ENCODE peak calls at places on chromosomes 6 and 20, in six cellular contexts. I is cardiac fibroblast, D is heart left ventricle, V is testis, N is foreskin fibroblast, W is tibial artery. E is an unnamed sample.

GRCh38 chr20:21289651-21290050 is 13.5 kb upstream of the XRN2 start:
- DNase-seq in I (no peak), D (no peak), V (no peak), N (peak), W (no peak), E (no peak)

GRCh38 chr20:4959582-4959981 is 41.7 kb downstream of the SLC23A2 start:
- DNase-seq in I (no peak), D (no peak), V (no peak), N (no peak), W (no peak), E (no peak)

GRCh38 chr20:63639093-63639860 is 12.4 kb upstream of the GMEB2 start:
- DNase-seq in I (no peak), D (peak), V (no peak), N (no peak), W (no peak), E (no peak)

GRCh38 chr20:10649817-10650200 is 24.0 kb downstream of the JAG1 start:
- DNase-seq in I (no peak), D (no peak), V (no peak), N (no peak), W (peak), E (no peak)

GRCh38 chr6:16146527-16146955 is 17.7 kb downstream of the MYLIP start:
- DNase-seq in I (no peak), D (no peak), V (no peak), N (peak), W (no peak), E (no peak)

GRCh38 chr6:18209539-18210197 is 54.4 kb downstream of the KDM1B start:
- DNase-seq in I (no peak), D (no peak), V (no peak), N (no peak), W (no peak), E (no peak)

GRCh38 chr6:122722746-122723145 is 56.8 kb upstream of the FABP7 start:
- DNase-seq in I (peak), D (no peak), V (no peak), N (peak), W (no peak), E (no peak)

GRCh38 chr6:9095671-9096260 is 660.4 kb upstream of the SLC35B3 start:
- DNase-seq in I (no peak), D (no peak), V (no peak), N (no peak), W (no peak), E (no peak)

GRCh38 chr6:87139236-87139635 is 16.1 kb upstream of the ZNF292 start:
- DNase-seq in I (peak), D (no peak), V (no peak), N (peak), W (no peak), E (peak)

GRCh38 chr20:20520776-20521175 is 152.9 kb downstream of the INSM1 start:
- DNase-seq in I (no peak), D (no peak), V (no peak), N (peak), W (no peak), E (no peak)

GRCh38 chr20:48008850-48009535 is 223.7 kb upstream of the SULF2 start:
- DNase-seq in I (peak), D (no peak), V (no peak), N (peak), W (no peak), E (no peak)

GRCh38 chr6:20929283-20929682 is 395.0 kb downstream of the CDKAL1 start:
- DNase-seq in I (no peak), D (no peak), V (no peak), N (no peak), W (no peak), E (no peak)

GRCh38 chr20:17619351-17620093 is 49.6 kb downstream of the DSTN start:
- DNase-seq in I (no peak), D (peak), V (no peak), N (no peak), W (peak), E (no peak)

GRCh38 chr20:6388666-6389197 is 265.9 kb upstream of the FERMT1 start:
- DNase-seq in I (no peak), D (no peak), V (no peak), N (no peak), W (no peak), E (no peak)

GRCh38 chr6:33764036-33764435 is 17.3 kb upstream of the IP6K3 start:
- DNase-seq in I (no peak), D (no peak), V (no peak), N (no peak), W (no peak), E (no peak)

GRCh38 chr20:3887870-3888614 is 1.1 kb upstream of the PANK2 start:
- DNase-seq in I (peak), D (peak), V (no peak), N (peak), W (peak), E (no peak)

GRCh38 chr6:14738933-14739332 is 506.9 kb upstream of the JARID2 start:
- DNase-seq in I (peak), D (no peak), V (no peak), N (no peak), W (no peak), E (no peak)

GRCh38 chr6:27494987-27495385 is 22.1 kb upstream of the ZNF184 start:
- DNase-seq in I (no peak), D (no peak), V (no peak), N (no peak), W (no peak), E (no peak)

GRCh38 chr6:31969712-31970603 is 2.0 kb downstream of the DXO start:
- DNase-seq in I (no peak), D (no peak), V (no peak), N (peak), W (no peak), E (no peak)

GRCh38 chr20:3751664-3752385 is 15.7 kb downstream of the ADISSP start:
- DNase-seq in I (peak), D (peak), V (peak), N (no peak), W (peak), E (no peak)

GRCh38 chr6:163543311-163543710 is 128.8 kb downstream of the QKI start:
- DNase-seq in I (no peak), D (no peak), V (no peak), N (no peak), W (no peak), E (no peak)

GRCh38 chr6:142756215-142756630 is 188.8 kb downstream of the HIVEP2 start:
- DNase-seq in I (peak), D (no peak), V (no peak), N (peak), W (no peak), E (no peak)

GRCh38 chr20:47957135-47957534 is 171.9 kb upstream of the SULF2 start:
- DNase-seq in I (no peak), D (no peak), V (no peak), N (no peak), W (no peak), E (no peak)

GRCh38 chr20:13744403-13744802 is 40.3 kb downstream of the ESF1 start:
- DNase-seq in I (no peak), D (no peak), V (no peak), N (no peak), W (no peak), E (no peak)

GRCh38 chr6:40629463-40629862 is 42.3 kb upstream of the LRFN2 start:
- DNase-seq in I (no peak), D (no peak), V (no peak), N (no peak), W (no peak), E (no peak)

GRCh38 chr6:158286413-158286812 is 25.9 kb upstream of the TULP4 start:
- DNase-seq in I (peak), D (no peak), V (no peak), N (peak), W (no peak), E (no peak)

GRCh38 chr20:31573555-31574295 is 31.4 kb upstream of the ID1 start:
- DNase-seq in I (no peak), D (no peak), V (no peak), N (no peak), W (no peak), E (no peak)

GRCh38 chr6:123888779-123889513 is 85.3 kb downstream of the NKAIN2 start:
- DNase-seq in I (no peak), D (no peak), V (no peak), N (no peak), W (no peak), E (no peak)

GRCh38 chr20:1462001-1462400 is 4.6 kb downstream of the NSFL1C start:
- DNase-seq in I (no peak), D (no peak), V (no peak), N (no peak), W (no peak), E (no peak)

GRCh38 chr6:170178561-170179477 is 112.1 kb downstream of the DLL1 start:
- DNase-seq in I (peak), D (no peak), V (no peak), N (peak), W (peak), E (no peak)

GRCh38 chr6:168896321-168896720 is 357.3 kb downstream of the THBS2 start:
- DNase-seq in I (no peak), D (no peak), V (no peak), N (no peak), W (no peak), E (no peak)

GRCh38 chr6:13314806-13315205 is 13.5 kb downstream of the TBC1D7 start:
- DNase-seq in I (no peak), D (no peak), V (no peak), N (no peak), W (no peak), E (no peak)

GRCh38 chr6:38095054-38095453 is 275.5 kb downstream of the ZFAND3 start:
- DNase-seq in I (peak), D (no peak), V (no peak), N (peak), W (no peak), E (peak)

GRCh38 chr20:25011831-25012241 is 19.3 kb upstream of the APMAP start:
- DNase-seq in I (no peak), D (peak), V (no peak), N (no peak), W (peak), E (no peak)

GRCh38 chr20:25013478-25014380 is 21.2 kb upstream of the APMAP start:
- DNase-seq in I (no peak), D (peak), V (peak), N (no peak), W (peak), E (no peak)

GRCh38 chr20:25011261-25011660 is 18.7 kb upstream of the APMAP start:
- DNase-seq in I (no peak), D (peak), V (no peak), N (no peak), W (peak), E (no peak)

GRCh38 chr20:25014816-25015215 is 22.3 kb upstream of the APMAP start:
- DNase-seq in I (no peak), D (peak), V (no peak), N (no peak), W (peak), E (no peak)

DNA sequence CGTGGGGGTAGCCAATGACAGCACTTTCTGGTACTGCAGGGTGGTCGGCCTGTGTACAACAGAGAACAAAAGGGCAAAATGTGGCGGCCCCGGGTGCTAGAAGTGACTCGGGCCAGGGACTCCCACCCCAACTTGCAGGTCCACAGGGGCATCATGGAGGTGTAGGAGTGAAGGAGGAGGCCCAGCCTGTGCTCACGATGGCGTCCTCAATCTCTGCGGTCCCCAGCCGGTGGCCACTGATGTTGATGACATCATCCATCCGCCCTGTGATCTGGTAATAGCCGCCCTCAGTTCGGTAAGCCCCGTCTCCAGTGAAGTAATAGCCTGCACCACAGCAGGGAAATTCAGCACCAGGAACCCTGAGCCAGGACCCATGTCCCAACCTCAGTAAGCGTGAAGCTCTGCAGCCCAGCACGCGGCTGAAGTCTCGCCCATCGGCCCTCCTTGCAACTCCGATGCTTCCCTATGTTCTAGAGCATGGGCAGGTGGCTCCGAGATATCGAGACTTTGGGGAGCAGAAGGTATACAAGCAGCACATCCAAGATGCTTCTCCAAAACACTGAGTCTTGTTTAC is 20.2 kb upstream of the APMAP start:
- DNase-seq in I (no peak), D (peak), V (peak), N (no peak), W (peak), E (no peak)
- TF ChIP-seq CTCF in I (no peak), D (no peak), V (no peak), N (no peak), W (no peak), E (no peak)

GRCh38 chr6:42236680-42237473 is 19.2 kb upstream of the MRPS10 start:
- DNase-seq in I (no peak), D (no peak), V (no peak), N (no peak), W (no peak), E (no peak)
- H3K4me3 ChIP-seq in I (no peak), D (no peak), V (no peak), N (no peak), W (no peak), E (no peak)

DNA sequence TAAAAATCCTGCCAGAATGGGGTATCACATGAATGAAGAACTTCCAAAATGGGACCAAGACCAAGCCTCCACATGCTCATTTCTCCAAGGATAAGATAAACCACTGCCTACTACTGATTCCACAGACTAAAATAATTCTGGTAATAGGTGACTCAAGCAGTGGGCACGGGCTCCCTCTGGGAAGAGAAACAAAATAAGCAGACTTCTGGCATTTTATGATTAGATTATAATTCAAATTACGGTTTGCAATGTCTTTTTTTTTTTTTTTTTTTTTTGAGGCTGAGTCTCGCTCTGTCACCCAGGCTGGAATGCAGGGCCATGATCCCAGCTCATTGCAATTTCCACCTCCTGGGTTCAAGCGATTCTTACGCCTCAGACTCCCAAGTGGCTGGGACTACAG is 16.0 kb downstream of the UQCC1 start:
- DNase-seq in I (peak), D (no peak), V (no peak), N (peak), W (peak), E (peak)
- TF ChIP-seq CTCF in I (peak), D (no peak), V (no peak), N (peak), W (no peak), E (peak)

DNA sequence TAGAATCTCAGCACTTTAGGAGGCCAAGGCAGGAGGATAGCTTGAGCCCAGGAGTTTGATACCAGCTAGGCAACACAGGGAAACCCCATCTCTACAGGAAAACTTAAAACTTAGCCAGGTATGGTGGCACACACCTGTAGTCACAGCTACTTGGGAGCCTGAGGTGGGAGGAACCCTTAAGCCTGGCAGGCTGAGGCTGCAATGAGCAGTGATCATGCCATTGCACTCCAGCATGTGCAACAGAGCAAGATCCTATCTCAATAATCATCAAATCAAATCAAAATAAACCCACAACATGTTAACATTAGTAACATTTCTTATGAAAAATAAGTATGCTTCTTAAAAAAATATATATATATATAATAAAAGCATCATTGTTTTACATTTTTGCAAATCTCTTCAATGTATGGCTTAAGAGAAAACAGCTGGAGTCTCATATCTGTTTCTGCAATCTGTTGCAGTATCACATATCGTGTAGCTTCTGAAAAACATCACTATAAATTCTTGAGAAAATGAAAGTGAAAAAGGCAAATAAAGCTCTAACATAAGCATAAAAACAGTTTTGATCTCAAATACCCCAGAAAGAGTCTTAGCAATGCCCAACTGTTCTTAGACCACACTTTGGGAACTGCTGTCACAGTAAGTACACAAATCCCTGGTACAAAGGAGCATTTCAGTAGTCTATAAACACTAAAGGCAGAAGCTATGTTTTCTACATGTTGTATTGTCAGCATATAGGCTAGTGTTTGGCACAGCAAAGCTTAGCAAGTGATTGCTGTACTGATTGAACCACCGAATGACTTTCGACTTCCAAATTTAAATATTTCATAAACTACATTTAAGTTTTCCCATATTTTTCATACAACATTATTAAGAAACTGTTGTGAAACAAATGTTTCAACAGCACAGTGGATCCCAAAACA is 8.0 kb downstream of the MMUT start:
- DNase-seq in I (no peak), D (no peak), V (no peak), N (no peak), W (no peak), E (no peak)
- H3K4me3 ChIP-seq in I (no peak), D (no peak), V (no peak), N (no peak), W (no peak), E (no peak)

E was measured in astrocyte of the cerebellum.